ENCODE peak calls at places on chromosomes 12 and 14, in eight cellular contexts. X, B, G, K, P, V, U and R are unnamed samples. For H3K4me1, the result is how much of the 10 kb centered on the place peaks cover.

GRCh38 chr14:59776468-59776867 is 94.1 kb downstream of the RTN1 start:
- DNase-seq in X (no peak), B (no peak), G (no peak), K (no peak), P (no peak), V (no peak), U (no peak), R (no peak)

GRCh38 chr12:47882796-47883546 is 21.8 kb downstream of the VDR start:
- DNase-seq in X (no peak), B (no peak), G (no peak), K (no peak), P (peak), V (no peak), U (no peak), R (peak)

GRCh38 chr14:99660794-99661193 is 15.9 kb downstream of the HHIPL1 start:
- DNase-seq in X (no peak), B (no peak), G (no peak), K (no peak), P (no peak), V (no peak), U (no peak), R (no peak)

GRCh38 chr14:96929969-96930368 is 132.8 kb downstream of the VRK1 start:
- DNase-seq in X (no peak), B (no peak), G (no peak), K (no peak), P (no peak), V (no peak), U (no peak), R (no peak)

GRCh38 chr14:69610859-69611263 is 535 bp upstream of the SUSD6 start:
- DNase-seq in X (no peak), B (peak), G (no peak), K (no peak), P (no peak), V (peak), U (no peak), R (no peak)

GRCh38 chr12:87924149-87924548 is 105.1 kb downstream of the C12orf50 start:
- DNase-seq in X (no peak), B (no peak), G (no peak), K (no peak), P (no peak), V (no peak), U (no peak), R (no peak)

GRCh38 chr12:121784460-121784859 is 9.0 kb downstream of the RHOF start:
- DNase-seq in X (no peak), B (peak), G (peak), K (no peak), P (no peak), V (no peak), U (no peak), R (no peak)

GRCh38 chr14:46488374-46488773 is 163.2 kb downstream of the RPL10L start:
- DNase-seq in X (no peak), B (peak), G (no peak), K (no peak), P (no peak), V (no peak), U (no peak), R (no peak)

GRCh38 chr12:112018571-112019237 is 5.5 kb downstream of the ERP29 start:
- DNase-seq in X (no peak), B (peak), G (no peak), K (no peak), P (no peak), V (no peak), U (no peak), R (no peak)

GRCh38 chr12:78802593-78802992 is 62.0 kb upstream of the SYT1 start:
- DNase-seq in X (no peak), B (peak), G (no peak), K (no peak), P (no peak), V (no peak), U (no peak), R (no peak)

GRCh38 chr12:64273527-64274403 is 51.7 kb upstream of the KICS2 start:
- DNase-seq in X (no peak), B (peak), G (no peak), K (no peak), P (no peak), V (peak), U (no peak), R (peak)

GRCh38 chr14:49508124-49508523 is 78.1 kb downstream of the RPS29 start:
- DNase-seq in X (no peak), B (no peak), G (no peak), K (no peak), P (no peak), V (no peak), U (no peak), R (no peak)

GRCh38 chr12:48198619-48198973 is 4.5 kb downstream of the OR10AD1 start:
- DNase-seq in X (no peak), B (no peak), G (peak), K (peak), P (peak), V (no peak), U (no peak), R (no peak)

GRCh38 chr12:91040356-91040755 is 17.5 kb downstream of the KERA start:
- DNase-seq in X (no peak), B (no peak), G (no peak), K (no peak), P (no peak), V (no peak), U (no peak), R (no peak)

DNA sequence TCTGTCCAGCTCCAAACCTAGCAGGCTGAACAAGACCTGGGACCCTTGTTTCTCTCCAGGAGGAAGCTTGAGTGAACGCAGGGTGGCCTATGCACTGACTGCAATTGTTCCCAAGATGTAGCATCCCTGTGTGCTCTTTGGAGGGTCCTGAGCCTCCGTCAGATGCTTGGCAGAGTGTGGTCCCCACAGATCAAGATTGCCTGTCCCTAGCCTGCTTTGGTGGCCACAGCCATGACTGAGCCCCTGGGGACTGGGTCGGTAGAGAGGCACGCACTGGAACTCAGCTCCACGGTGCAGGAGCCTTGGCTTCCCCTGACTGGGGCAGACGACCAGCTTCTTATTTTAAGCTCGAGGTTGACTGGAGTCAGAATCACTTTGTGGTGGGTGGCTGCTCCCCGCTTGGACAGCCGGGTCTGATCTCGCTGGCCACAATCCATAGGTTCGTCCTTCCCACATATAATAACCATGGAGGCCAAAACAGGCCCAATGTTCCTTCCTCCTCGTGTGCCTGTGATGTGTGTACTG is 97.8 kb downstream of the LGMN start:
- DNase-seq in X (no peak), B (no peak), G (no peak), K (no peak), P (no peak), V (no peak), U (no peak), R (no peak)
- H3K4me1 ChIP-seq in X (under half), B (under half), G (under half), K (under half), P (half or more), V (under half), U (under half), R (half or more)

DNA sequence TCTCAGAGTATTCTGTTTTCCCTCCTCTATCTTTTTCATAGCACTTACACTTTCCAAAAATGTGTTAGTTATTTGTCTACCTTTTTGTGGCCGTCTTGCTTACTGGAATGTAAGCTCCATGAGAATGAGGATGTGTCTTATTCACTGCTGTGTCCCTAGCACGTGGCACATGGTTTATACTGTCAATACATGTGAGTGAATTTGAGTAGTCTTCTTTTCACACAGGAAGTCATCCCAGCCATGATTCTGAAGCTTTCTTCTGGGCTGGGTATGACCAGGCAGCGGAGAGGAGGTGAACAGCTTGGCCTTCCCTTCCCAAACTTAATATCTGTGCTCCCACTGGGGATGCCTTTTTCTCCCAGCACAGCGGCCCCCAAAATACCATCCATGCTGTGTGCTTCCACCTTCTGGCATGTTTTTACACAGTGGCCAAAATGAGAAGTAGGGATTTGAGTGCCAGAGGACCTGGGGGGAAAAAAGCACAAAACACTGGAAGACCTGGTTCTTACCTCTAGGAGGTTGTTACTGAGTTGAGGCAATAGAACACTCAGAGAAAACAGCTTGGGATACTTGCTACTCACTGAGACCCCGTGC is 10.3 kb downstream of the PLEKHG3 start:
- DNase-seq in X (no peak), B (no peak), G (no peak), K (no peak), P (no peak), V (no peak), U (no peak), R (no peak)
- H3K27ac ChIP-seq in X (no peak), B (no peak), G (peak), K (peak), P (peak), V (no peak), U (no peak), R (no peak)

DNA sequence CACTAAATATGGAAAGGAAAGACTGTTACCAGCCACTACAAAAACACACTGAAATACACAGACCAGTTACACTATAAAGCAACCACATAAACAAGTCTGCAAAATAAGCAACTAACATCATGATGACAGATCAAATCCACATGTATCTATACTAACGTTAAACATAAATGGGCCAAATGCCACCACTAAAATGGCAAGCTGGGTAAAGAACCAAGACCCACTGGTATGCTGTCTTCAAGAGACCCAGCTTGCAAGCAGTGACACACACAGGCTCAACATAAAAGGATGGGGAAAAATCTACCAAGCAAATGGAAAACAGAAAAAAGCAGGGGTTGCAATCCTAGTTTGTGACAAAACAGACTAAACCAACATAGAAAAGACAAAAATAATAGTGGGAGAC is 260.9 kb upstream of the SSTR1 start:
- DNase-seq in X (no peak), B (no peak), G (no peak), K (no peak), P (no peak), V (no peak), U (no peak), R (no peak)
- H3K4me1 ChIP-seq in X (under half), B (under half), G (under half), K (under half), P (under half), V (under half), U (under half), R (under half)

GRCh38 chr14:68520637-68521556 is 272.0 kb downstream of the ZFP36L1 start:
- DNase-seq in X (no peak), B (peak), G (no peak), K (no peak), P (no peak), V (no peak), U (no peak), R (no peak)
- H3K27ac ChIP-seq in X (no peak), B (peak), G (peak), K (peak), P (peak), V (peak), U (no peak), R (no peak)